ENCODE peak calls at places on chromosomes 13 and 19, in nine cellular contexts. X is mucosa of gallbladder; V is SW 1271; Q is activated CD4-positive, alpha-beta T cell treated with anti-CD3 and anti-CD28 coated beads for 48 hours; N is brain microvascular endothelial cell; F is SHP77 treated with DMSO at 0.1 percent for 48 hours; U is activated CD4-positive, CD25-positive, alpha-beta regulatory T cell; A is stimulated activated CD4-positive, alpha-beta T cell treated with anti-CD3 and anti-CD28 coated beads, TNF-alpha, amount 100 ng/mL, for 24 hours; P is activated B cell treated with CpG ODN at 0.5 μM for 24 hours. B is an unnamed sample.
A peak's percentile ranks its signal among the peaks of the same experiment; 100 is the strongest.

GRCh38 chr19:7554565-7554964 is 19.0 kb downstream of the PNPLA6 start:
- DNase-seq in X (no peak), V (no peak), Q (no peak), N (no peak), F (no peak), U (no peak), A (no peak), P (no peak), B (no peak)

GRCh38 chr19:30135358-30135757 is 193.3 kb downstream of the URI1 start:
- DNase-seq in X (no peak), V (no peak), Q (no peak), N (no peak), F (no peak), U (no peak), A (no peak), P (no peak), B (no peak)

GRCh38 chr19:46014534-46014933 is 8.3 kb downstream of the PGLYRP1 start:
- DNase-seq in X (no peak), V (no peak), Q (no peak), N (no peak), F (no peak), U (no peak), A (no peak), P (no peak), B (no peak)

GRCh38 chr19:51034704-51035103 is at the start of gene KLK12:
- DNase-seq in X (peak; percentile 21), V (no peak), Q (no peak), N (no peak), F (no peak), U (no peak), A (no peak), P (no peak), B (no peak)

GRCh38 chr19:35719402-35720162 is 1.8 kb downstream of the KMT2B start:
- DNase-seq in X (no peak), V (no peak), Q (no peak), N (no peak), F (no peak), U (no peak), A (no peak), P (no peak), B (no peak)

GRCh38 chr13:46383383-46383782 is 3.7 kb downstream of the RUBCNL start:
- DNase-seq in X (no peak), V (no peak), Q (no peak), N (no peak), F (no peak), U (no peak), A (no peak), P (no peak), B (no peak)

GRCh38 chr13:67855837-67856238 is 625.7 kb upstream of the PCDH9 start:
- DNase-seq in X (no peak), V (no peak), Q (no peak), N (no peak), F (no peak), U (no peak), A (no peak), P (no peak), B (no peak)

GRCh38 chr13:21531475-21531874 is 72.4 kb upstream of the ZDHHC20 start:
- DNase-seq in X (no peak), V (no peak), Q (no peak), N (no peak), F (no peak), U (no peak), A (no peak), P (no peak), B (no peak)

GRCh38 chr13:52001120-52001731 is 10.0 kb downstream of the ATP7B start:
- DNase-seq in X (no peak), V (no peak), Q (no peak), N (no peak), F (no peak), U (no peak), A (no peak), P (no peak), B (peak; percentile 36)

GRCh38 chr19:11377756-11378155 is 3.3 kb downstream of the SWSAP1 start:
- DNase-seq in X (no peak), V (no peak), Q (no peak), N (no peak), F (no peak), U (no peak), A (no peak), P (no peak), B (no peak)

GRCh38 chr13:51585234-51585672 is 991 bp downstream of the WDFY2 start:
- DNase-seq in X (no peak), V (no peak), Q (no peak), N (peak; percentile 16), F (no peak), U (no peak), A (no peak), P (no peak), B (peak; percentile 42)

GRCh38 chr13:23146811-23147245 is 34.0 kb upstream of the SGCG start:
- DNase-seq in X (no peak), V (no peak), Q (no peak), N (no peak), F (no peak), U (no peak), A (no peak), P (no peak), B (no peak)

GRCh38 chr13:109370486-109370885 is 415.9 kb downstream of the IRS2 start:
- DNase-seq in X (no peak), V (no peak), Q (no peak), N (no peak), F (no peak), U (no peak), A (no peak), P (no peak), B (no peak)

GRCh38 chr19:31307270-31307669 is 42.0 kb downstream of the TSHZ3 start:
- DNase-seq in X (no peak), V (no peak), Q (no peak), N (no peak), F (no peak), U (no peak), A (no peak), P (no peak), B (no peak)

GRCh38 chr19:38559428-38560401 is 58.0 kb downstream of the MAP4K1 start:
- DNase-seq in X (no peak), V (no peak), Q (peak; percentile 44), N (no peak), F (no peak), U (no peak), A (no peak), P (no peak), B (no peak)

GRCh38 chr13:27334774-27335490 is 64.3 kb downstream of the RASL11A start:
- DNase-seq in X (no peak), V (no peak), Q (no peak), N (peak; percentile 22), F (peak; percentile 25), U (no peak), A (no peak), P (no peak), B (no peak)

GRCh38 chr19:3544742-3545668 is 6.0 kb downstream of the TEKTIP1 start:
- DNase-seq in X (peak; percentile 57), V (no peak), Q (peak; percentile 86), N (no peak), F (no peak), U (peak; percentile 77), A (peak; percentile 80), P (peak; percentile 84), B (peak; percentile 69)

GRCh38 chr13:107275945-107276614 is 708.1 kb upstream of the ARGLU1 start:
- DNase-seq in X (no peak), V (no peak), Q (no peak), N (no peak), F (no peak), U (no peak), A (no peak), P (no peak), B (no peak)

GRCh38 chr19:57302020-57302465 is 18.2 kb upstream of the ZNF543 start:
- DNase-seq in X (peak; percentile 22), V (no peak), Q (no peak), N (peak; percentile 93), F (no peak), U (no peak), A (no peak), P (no peak), B (no peak)

GRCh38 chr13:43305416-43305815 is 282.0 kb downstream of the DNAJC15 start:
- DNase-seq in X (no peak), V (no peak), Q (no peak), N (no peak), F (no peak), U (no peak), A (no peak), P (no peak), B (no peak)

GRCh38 chr19:53785196-53785889 is 38.8 kb downstream of the NLRP12 start:
- DNase-seq in X (no peak), V (no peak), Q (no peak), N (no peak), F (no peak), U (no peak), A (no peak), P (no peak), B (no peak)

GRCh38 chr13:97474581-97474980 is 40.6 kb downstream of the RAP2A start:
- DNase-seq in X (no peak), V (no peak), Q (no peak), N (no peak), F (no peak), U (no peak), A (no peak), P (no peak), B (no peak)

GRCh38 chr13:110616103-110617101 is 1.1 kb downstream of the NAXD start:
- DNase-seq in X (no peak), V (no peak), Q (peak; percentile 51), N (peak; percentile 45), F (no peak), U (no peak), A (peak; percentile 33), P (peak; percentile 53), B (peak; percentile 25)

GRCh38 chr19:14632286-14632685 is 42.4 kb downstream of the ADGRE3 start:
- DNase-seq in X (no peak), V (no peak), Q (peak; percentile 13), N (peak; percentile 18), F (no peak), U (no peak), A (no peak), P (no peak), B (peak; percentile 47)

GRCh38 chr19:6793973-6794372 is 21.5 kb downstream of the VAV1 start:
- DNase-seq in X (no peak), V (no peak), Q (no peak), N (no peak), F (no peak), U (no peak), A (no peak), P (no peak), B (no peak)

GRCh38 chr13:105278797-105279425 is 1256.6 kb downstream of the EFNB2 start:
- DNase-seq in X (no peak), V (no peak), Q (no peak), N (no peak), F (no peak), U (no peak), A (no peak), P (no peak), B (no peak)